ENCODE peak calls at places on chromosomes 6 and 20, in four cellular contexts. Q is heart right ventricle, O is choroid plexus epithelial cell, I is psoas muscle. X is an unnamed sample.
A peak's percentile ranks its signal among the peaks of the same experiment; 100 is the strongest.

GRCh38 chr6:35078896-35079295 is 62.2 kb downstream of the TCP11 start:
- DNase-seq in Q (no peak), O (no peak), I (no peak), X (no peak)

GRCh38 chr20:24465730-24466129 is 3.7 kb upstream of the SYNDIG1 start:
- DNase-seq in Q (peak; percentile 30), O (peak; percentile 24), I (no peak), X (no peak)

GRCh38 chr6:73194744-73195143 is 30.6 kb downstream of the KHDC1L start:
- DNase-seq in Q (no peak), O (no peak), I (no peak), X (no peak)

GRCh38 chr20:41654884-41655283 is 36.7 kb upstream of the CHD6 start:
- DNase-seq in Q (no peak), O (peak; percentile 37), I (no peak), X (no peak)

GRCh38 chr20:19934792-19935491 is 82.2 kb upstream of the NAA20 start:
- DNase-seq in Q (peak; percentile 51), O (no peak), I (peak; percentile 66), X (no peak)

GRCh38 chr20:19828233-19828632 is 70.2 kb downstream of the RIN2 start:
- DNase-seq in Q (no peak), O (peak; percentile 64), I (no peak), X (no peak)

GRCh38 chr6:138349891-138350290 is 27.8 kb upstream of the SMIM28 start:
- DNase-seq in Q (no peak), O (peak; percentile 3), I (no peak), X (no peak)

GRCh38 chr20:58852559-58853271 is at the start of gene GNAS:
- DNase-seq in Q (peak; percentile 69), O (peak; percentile 76), I (peak; percentile 83), X (no peak)

GRCh38 chr6:90993771-90994170 is 406.9 kb upstream of the MAP3K7 start:
- DNase-seq in Q (no peak), O (no peak), I (no peak), X (no peak)

GRCh38 chr6:11366183-11366933 is 133.9 kb upstream of the NEDD9 start:
- DNase-seq in Q (no peak), O (no peak), I (no peak), X (no peak)

GRCh38 chr6:41941280-41942044 is at the start of gene CCND3:
- DNase-seq in Q (peak; percentile 95), O (peak; percentile 92), I (peak; percentile 96), X (peak; percentile 64)

GRCh38 chr6:80523029-80523428 is 416.6 kb downstream of the BCKDHB start:
- DNase-seq in Q (no peak), O (peak; percentile 51), I (no peak), X (no peak)

GRCh38 chr6:80520195-80520594 is 413.7 kb downstream of the BCKDHB start:
- DNase-seq in Q (no peak), O (peak; percentile 70), I (no peak), X (no peak)

GRCh38 chr6:80527552-80528052 is 421.1 kb downstream of the BCKDHB start:
- DNase-seq in Q (no peak), O (no peak), I (no peak), X (no peak)

GRCh38 chr6:80522556-80522955 is 416.1 kb downstream of the BCKDHB start:
- DNase-seq in Q (no peak), O (no peak), I (no peak), X (no peak)

DNA sequence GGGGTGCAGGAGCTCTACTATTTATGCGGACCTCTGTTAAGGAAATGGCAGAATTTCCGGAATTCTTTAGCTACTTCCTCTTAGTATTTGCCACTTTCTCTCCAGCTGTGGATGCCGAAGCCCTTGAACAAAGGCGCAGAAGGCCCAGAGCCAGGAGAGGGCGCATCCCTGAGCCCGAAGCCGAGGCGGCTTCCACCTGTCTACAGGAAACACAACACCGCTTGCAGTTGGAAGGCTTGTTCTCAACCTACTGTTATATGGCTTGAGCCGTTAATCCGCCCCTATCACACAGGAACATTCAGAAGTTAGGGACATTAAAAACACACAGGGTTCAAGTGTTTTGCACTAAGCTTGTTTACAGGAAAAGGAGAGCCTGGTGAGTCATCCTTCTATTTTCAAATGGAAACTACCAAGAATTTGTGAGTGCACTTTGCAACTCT is 417.1 kb downstream of the BCKDHB start:
- DNase-seq in Q (peak; percentile 11), O (peak; percentile 42), I (peak; percentile 60), X (no peak)
- TF ChIP-seq CTCF in Q (no peak), O (peak; percentile 20), I (peak; percentile 35), X (no peak)

GRCh38 chr6:1479095-1479494 is 89.7 kb downstream of the FOXF2 start:
- DNase-seq in Q (no peak), O (peak; percentile 45), I (no peak), X (no peak)

GRCh38 chr6:1474205-1474604 is 84.8 kb downstream of the FOXF2 start:
- DNase-seq in Q (no peak), O (no peak), I (no peak), X (no peak)

GRCh38 chr6:1475169-1475568 is 85.8 kb downstream of the FOXF2 start:
- DNase-seq in Q (no peak), O (no peak), I (no peak), X (no peak)

GRCh38 chr6:1479601-1480236 is 90.3 kb downstream of the FOXF2 start:
- DNase-seq in Q (no peak), O (no peak), I (no peak), X (no peak)

GRCh38 chr6:1477432-1478090 is 88.2 kb downstream of the FOXF2 start:
- DNase-seq in Q (no peak), O (peak; percentile 83), I (no peak), X (no peak)
- TF ChIP-seq CTCF in Q (no peak), O (peak; percentile 32), I (no peak), X (no peak)

GRCh38 chr6:145899915-145900569 is 64.1 kb downstream of the SHPRH start:
- DNase-seq in Q (no peak), O (no peak), I (no peak), X (no peak)

GRCh38 chr6:145904878-145905277 is 59.3 kb downstream of the SHPRH start:
- DNase-seq in Q (no peak), O (no peak), I (no peak), X (no peak)

GRCh38 chr6:145906144-145906543 is 58.0 kb downstream of the SHPRH start:
- DNase-seq in Q (no peak), O (no peak), I (no peak), X (no peak)

GRCh38 chr6:145904391-145904790 is 59.8 kb downstream of the SHPRH start:
- DNase-seq in Q (no peak), O (no peak), I (no peak), X (no peak)

GRCh38 chr6:145903356-145904102 is 60.6 kb downstream of the SHPRH start:
- DNase-seq in Q (no peak), O (peak; percentile 21), I (no peak), X (no peak)
- TF ChIP-seq CTCF in Q (no peak), O (no peak), I (no peak), X (no peak)

DNA sequence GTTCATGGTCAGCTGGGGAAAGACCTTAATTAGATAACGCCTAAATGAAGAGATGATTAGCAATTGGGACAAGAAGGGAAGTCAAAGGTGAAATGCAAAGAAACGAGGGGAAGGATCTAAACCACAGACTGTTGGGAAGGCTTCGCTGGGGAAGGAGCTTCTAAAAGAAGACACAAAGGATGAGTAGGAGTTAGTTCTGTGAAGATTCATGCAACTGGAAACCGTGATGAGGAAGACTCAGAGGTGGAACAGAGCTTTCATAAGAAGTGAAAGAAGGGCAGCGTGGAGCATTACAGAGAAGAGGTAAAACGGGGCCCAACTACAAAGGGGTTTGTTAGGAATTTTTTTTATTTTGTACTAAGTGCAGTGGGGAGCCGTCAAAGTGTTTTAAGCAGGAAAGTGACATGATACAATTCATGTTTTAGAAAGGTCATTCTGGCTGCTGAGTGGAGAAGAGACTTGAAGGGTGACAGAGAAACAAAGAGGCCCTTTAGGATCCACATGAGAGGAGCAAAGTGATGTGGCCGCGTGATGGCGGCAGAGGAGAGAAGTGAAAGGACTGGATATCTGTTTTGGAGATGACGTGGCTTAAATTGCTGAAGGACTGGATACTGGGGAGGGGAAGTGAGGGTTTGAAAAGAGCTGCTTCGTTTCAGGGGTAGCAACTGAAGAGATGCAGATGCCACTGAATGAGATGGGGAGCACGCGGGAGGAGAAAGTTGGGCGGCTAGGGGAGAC is 33.6 kb downstream of the TTI1 start:
- DNase-seq in Q (no peak), O (no peak), I (no peak), X (no peak)
- TF ChIP-seq CTCF in Q (no peak), O (no peak), I (no peak), X (no peak)

GRCh38 chr6:63249875-63250482 is 38.7 kb downstream of the FKBP1C start:
- DNase-seq in Q (no peak), O (no peak), I (no peak), X (no peak)

GRCh38 chr6:63245420-63245819 is 34.2 kb downstream of the FKBP1C start:
- DNase-seq in Q (no peak), O (no peak), I (no peak), X (no peak)

DNA sequence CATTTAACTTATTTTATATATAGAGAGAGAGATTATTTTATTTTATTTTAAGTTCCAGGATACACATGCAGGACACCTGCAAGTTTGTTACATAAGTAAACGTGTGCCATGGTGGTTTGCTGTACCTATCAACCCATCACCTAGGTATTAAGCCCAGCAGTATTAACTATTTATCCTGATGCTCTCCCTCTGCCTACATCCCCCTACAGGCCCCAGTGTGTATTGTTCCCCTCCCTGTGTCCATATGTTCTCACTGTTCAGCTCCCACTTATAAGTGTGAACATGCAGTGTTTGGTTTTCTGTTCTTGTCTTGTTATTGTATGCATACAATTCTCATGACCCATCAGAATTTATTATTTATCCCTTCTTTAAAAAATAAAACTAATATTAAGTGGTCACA is 34.6 kb downstream of the FKBP1C start:
- DNase-seq in Q (no peak), O (no peak), I (no peak), X (no peak)
- TF ChIP-seq CTCF in Q (no peak), O (no peak), I (no peak), X (no peak)

DNA sequence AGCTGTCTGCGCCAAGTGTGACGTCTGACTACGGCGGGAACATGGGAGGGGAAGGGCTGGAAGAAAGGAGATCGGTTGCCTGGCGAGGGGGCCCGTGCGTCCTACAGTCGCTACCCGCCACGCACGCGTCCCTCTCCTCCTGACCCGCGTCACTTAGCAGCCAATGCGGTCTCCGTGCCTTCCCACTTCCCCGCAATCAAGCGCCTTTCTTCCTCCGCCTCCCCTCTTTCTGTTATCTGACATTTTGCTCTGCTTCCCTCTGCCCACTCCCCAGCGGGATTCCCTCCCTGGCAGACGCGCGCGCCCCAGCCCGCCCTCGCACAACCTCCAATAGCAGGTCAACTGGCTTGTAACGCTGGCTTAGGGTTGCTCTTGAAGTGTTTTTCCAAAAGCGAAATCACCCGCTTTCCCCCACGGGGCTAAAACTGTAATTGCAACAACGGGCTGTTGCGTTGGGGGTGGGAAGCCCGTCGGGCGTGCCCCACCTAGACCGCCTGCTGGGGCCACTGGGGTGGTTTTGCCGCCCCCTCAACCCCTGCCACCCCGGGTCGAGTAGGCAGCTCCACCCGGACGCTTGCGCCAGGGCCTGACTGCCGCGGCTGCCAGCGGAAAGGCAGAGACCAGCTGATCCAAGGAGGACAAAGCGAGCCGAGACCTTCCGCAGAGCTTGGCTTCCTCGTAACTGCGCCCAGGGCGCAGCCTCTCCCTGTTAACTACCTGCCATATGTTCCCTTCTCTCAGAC is 6.2 kb upstream of the SOX4 start:
- DNase-seq in Q (peak; percentile 62), O (peak; percentile 74), I (peak; percentile 78), X (no peak)
- TF ChIP-seq CTCF in Q (no peak), O (peak; percentile 51), I (peak; percentile 8), X (no peak)